ENCODE peak calls at places on chromosomes 6 and 20, in four cellular contexts. L is H1, D is HCT116, E is K562. P is an unnamed sample. For H3K4me1, the result is how much of the 10 kb centered on the place peaks cover.

GRCh38 chr6:129432738-129433137 is 277.2 kb downstream of the ARHGAP18 start:
- DNase-seq in L (no peak), D (peak), E (peak), P (no peak)

GRCh38 chr20:41654292-41654691 is 36.1 kb upstream of the CHD6 start:
- DNase-seq in D (no peak), L (no peak), E (no peak), P (no peak)

GRCh38 chr6:69813508-69813907 is 16.7 kb upstream of the LMBRD1 start:
- DNase-seq in D (no peak), E (no peak), L (no peak), P (no peak)

GRCh38 chr20:43558412-43559146 is at the start of gene SGK2:
- DNase-seq in E (peak), L (no peak), D (no peak), P (no peak)

GRCh38 chr20:25065625-25066338 is 7.8 kb upstream of the ACSS1 start:
- DNase-seq in E (peak), D (peak), L (peak), P (no peak)

GRCh38 chr6:30703821-30704220 is 13.0 kb upstream of the NRM start:
- DNase-seq in L (no peak), E (no peak), D (no peak), P (no peak)

GRCh38 chr20:1402149-1402548 is 9.3 kb upstream of the FKBP1A start:
- DNase-seq in L (no peak), D (no peak), E (no peak), P (no peak)

GRCh38 chr6:11432091-11432490 is 105.5 kb upstream of the TMEM170B start:
- DNase-seq in L (no peak), D (no peak), E (no peak), P (no peak)

GRCh38 chr6:136754820-136755219 is 37.5 kb downstream of the MAP3K5 start:
- DNase-seq in D (no peak), L (no peak), E (peak), P (no peak)

GRCh38 chr20:23629017-23629541 is 8.7 kb downstream of the CST3 start:
- DNase-seq in E (no peak), D (peak), L (no peak), P (peak)

GRCh38 chr20:22962567-22963439 is 72.3 kb upstream of the SSTR4 start:
- DNase-seq in E (no peak), D (no peak), L (no peak), P (no peak)

GRCh38 chr20:1386323-1386722 is 6.5 kb downstream of the FKBP1A start:
- DNase-seq in D (no peak), E (no peak), L (no peak), P (no peak)

GRCh38 chr6:139342957-139343750 is 31.3 kb downstream of the CITED2 start:
- DNase-seq in D (no peak), E (no peak), L (no peak), P (no peak)

GRCh38 chr6:11614534-11615213 is 77.1 kb downstream of the TMEM170B start:
- DNase-seq in L (no peak), D (no peak), E (no peak), P (no peak)

GRCh38 chr6:100461273-100461919 is 3.3 kb downstream of the SIM1 start:
- DNase-seq in E (no peak), D (no peak), L (peak), P (no peak)

GRCh38 chr6:42251911-42252637 is 34.4 kb upstream of the MRPS10 start:
- DNase-seq in L (no peak), D (no peak), E (no peak), P (no peak)

GRCh38 chr6:166900130-166900708 is 56.1 kb downstream of the RNASET2 start:
- DNase-seq in L (no peak), D (no peak), E (no peak), P (no peak)

GRCh38 chr6:35310265-35310831 is 12.7 kb downstream of the DEF6 start:
- DNase-seq in L (no peak), E (no peak), D (no peak), P (no peak)

GRCh38 chr6:40931927-40932326 is 107.1 kb downstream of the UNC5CL start:
- DNase-seq in E (no peak), L (no peak), D (no peak), P (no peak)

GRCh38 chr6:115551510-115551909 is 509.2 kb downstream of the FRK start:
- DNase-seq in E (no peak), D (no peak), L (no peak), P (no peak)

GRCh38 chr20:10171864-10172751 is 46.5 kb upstream of the SNAP25 start:
- DNase-seq in D (no peak), L (peak), E (no peak), P (no peak)

GRCh38 chr6:26251354-26252081 is 113.5 kb upstream of the BTN3A2 start:
- DNase-seq in L (peak), D (no peak), E (peak), P (no peak)

GRCh38 chr20:10671221-10671849 is 2.5 kb downstream of the JAG1 start:
- DNase-seq in D (no peak), L (peak), E (peak), P (no peak)

GRCh38 chr20:20002101-20002998 is 14.8 kb upstream of the NAA20 start:
- DNase-seq in L (no peak), D (no peak), E (peak), P (no peak)

GRCh38 chr6:155528982-155529453 is 73.4 kb upstream of the NOX3 start:
- DNase-seq in L (no peak), E (no peak), D (no peak), P (no peak)

GRCh38 chr6:11485261-11485660 is 52.3 kb upstream of the TMEM170B start:
- DNase-seq in L (no peak), E (no peak), D (no peak), P (no peak)

GRCh38 chr20:5074050-5074674 is 45.6 kb downstream of the PCNA start:
- DNase-seq in E (no peak), D (no peak), L (no peak), P (no peak)

GRCh38 chr20:5081196-5081595 is 38.6 kb downstream of the PCNA start:
- DNase-seq in E (no peak), D (no peak), L (no peak), P (no peak)

GRCh38 chr20:5080384-5080877 is 39.3 kb downstream of the PCNA start:
- DNase-seq in L (no peak), E (no peak), D (no peak), P (no peak)

GRCh38 chr20:5077761-5078387 is 41.9 kb downstream of the PCNA start:
- DNase-seq in E (peak), L (no peak), D (no peak), P (no peak)

GRCh38 chr20:5078399-5078958 is 41.3 kb downstream of the PCNA start:
- DNase-seq in L (no peak), D (no peak), E (peak), P (no peak)
- TF ChIP-seq ZNF274 in L (no peak), D (no peak), E (no peak), P (no peak)

GRCh38 chr6:158756126-158756525 is 63.0 kb downstream of the EZR start:
- DNase-seq in E (no peak), L (no peak), D (no peak), P (no peak)

GRCh38 chr6:158752613-158753012 is 66.6 kb downstream of the EZR start:
- DNase-seq in L (no peak), D (no peak), E (no peak), P (no peak)

GRCh38 chr6:158755636-158756035 is 63.5 kb downstream of the EZR start:
- DNase-seq in D (no peak), E (no peak), L (no peak), P (no peak)

GRCh38 chr6:158753826-158754225 is 65.3 kb downstream of the EZR start:
- DNase-seq in D (no peak), E (no peak), L (no peak), P (no peak)

DNA sequence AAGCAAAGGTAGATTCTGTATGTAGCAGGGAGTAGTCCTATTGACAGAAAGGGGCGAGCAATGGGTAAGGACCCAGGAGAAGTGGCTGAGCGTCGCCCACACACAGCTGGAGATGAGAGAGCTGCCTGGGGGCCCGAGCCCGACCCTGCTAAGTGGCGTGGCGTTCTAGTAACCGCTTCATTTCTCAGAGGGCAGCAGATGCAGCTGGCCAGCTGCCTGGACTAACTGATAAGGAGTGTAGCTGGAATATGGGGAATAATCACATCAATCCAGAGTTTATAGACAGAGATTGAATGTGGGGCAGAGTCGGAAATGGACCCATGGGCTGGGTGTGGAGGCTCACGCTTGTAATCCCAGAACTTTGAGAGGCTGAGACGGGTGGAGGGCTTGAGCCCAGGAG is 64.4 kb downstream of the EZR start:
- DNase-seq in D (no peak), E (no peak), L (no peak), P (no peak)
- H3K4me1 ChIP-seq in D (under half), E (under half), L (under half), P (under half)

DNA sequence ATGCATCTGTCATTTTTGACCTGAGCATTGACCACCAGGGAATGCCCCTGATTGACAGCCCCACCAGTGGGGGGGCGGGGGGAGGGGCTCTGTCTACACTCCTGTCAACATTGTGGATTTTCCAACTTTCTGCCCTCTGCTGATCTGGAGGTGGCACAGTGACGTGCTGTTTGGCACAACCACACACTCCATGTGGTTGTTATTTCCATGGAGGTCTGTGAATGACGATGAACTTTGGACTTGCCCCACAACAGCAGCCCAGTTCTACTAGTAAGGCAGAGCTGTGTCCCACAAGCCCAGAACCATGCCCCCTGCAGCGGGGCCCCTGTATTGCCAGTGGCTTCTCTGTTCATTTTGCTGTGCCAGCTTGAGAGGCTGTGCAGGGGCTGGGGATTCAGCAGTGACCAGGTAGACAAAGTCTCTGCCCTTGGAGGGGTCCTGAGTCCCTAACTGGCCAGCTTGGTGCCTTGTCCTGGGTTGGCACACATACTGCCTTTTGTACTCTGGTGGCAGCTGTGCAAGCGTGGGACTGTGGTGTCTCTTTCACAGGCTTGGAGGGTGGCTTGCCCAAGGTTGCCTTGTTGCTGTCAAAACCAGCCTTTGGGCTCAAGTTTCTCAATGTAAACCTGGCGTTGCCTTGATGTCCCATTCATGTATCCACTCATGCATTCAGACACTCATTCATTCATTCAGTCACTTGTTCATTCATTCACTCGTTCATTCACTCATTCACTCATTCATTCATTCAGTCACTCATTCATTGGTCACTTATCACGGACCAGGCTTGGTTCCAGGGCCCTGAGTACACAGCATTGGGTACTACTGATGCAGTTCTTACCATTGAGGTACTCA is 108.5 kb downstream of the SYCP2 start:
- DNase-seq in E (no peak), L (peak), D (no peak), P (no peak)
- H3K4me3 ChIP-seq in E (no peak), L (no peak), D (no peak), P (no peak)

GRCh38 chr20:31869673-31869941 is 720 bp downstream of the DUSP15 start:
- DNase-seq in E (no peak), D (no peak), L (no peak), P (no peak)

GRCh38 chr20:31871602-31871954 is 1.1 kb downstream of the TTLL9 start:
- DNase-seq in E (no peak), L (no peak), D (no peak), P (no peak)

GRCh38 chr20:31870703-31871601 is 518 bp downstream of the TTLL9 start:
- DNase-seq in E (no peak), D (no peak), L (peak), P (no peak)

GRCh38 chr20:31869942-31870702 is at the start of the genes DUSP15 and TTLL9:
- DNase-seq in L (peak), D (no peak), E (no peak), P (no peak)

GRCh38 chr20:31872406-31872805 is 2.0 kb downstream of the TTLL9 start:
- DNase-seq in D (no peak), E (no peak), L (no peak), P (no peak)
- TF ChIP-seq ZNF274 in D (no peak), E (no peak), L (no peak), P (no peak)

GRCh38 chr20:63640086-63640485 is 13.1 kb downstream of the STMN3 start:
- DNase-seq in D (no peak), E (no peak), L (no peak), P (no peak)

GRCh38 chr20:63639093-63639860 is 12.4 kb upstream of the GMEB2 start:
- DNase-seq in E (no peak), D (no peak), L (no peak), P (no peak)

GRCh38 chr20:63633732-63634131 is 6.8 kb upstream of the GMEB2 start:
- DNase-seq in D (no peak), E (no peak), L (no peak), P (no peak)

GRCh38 chr20:63636752-63637633 is 10.1 kb upstream of the GMEB2 start:
- DNase-seq in E (no peak), L (no peak), D (no peak), P (no peak)

GRCh38 chr20:63635431-63636141 is 8.7 kb upstream of the GMEB2 start:
- DNase-seq in L (no peak), D (no peak), E (no peak), P (no peak)
- H3K4me1 ChIP-seq in L (under half), D (under half), E (under half), P (under half)